ENCODE peak calls at places on chromosomes 2 and 18, in four cellular contexts. K is K562, C is mesendoderm, I is fibroblast of lung. F is an unnamed sample.

GRCh38 chr2:152421521-152422367 is 86.8 kb downstream of the FMNL2 start:
- DNase-seq in I (peak; percentile 99), K (no peak), C (peak; percentile 78), F (peak; percentile 85)

GRCh38 chr2:6310186-6310909 is 555.4 kb downstream of the CMPK2 start:
- DNase-seq in K (no peak), C (no peak), I (no peak), F (no peak)

GRCh38 chr18:38427736-38428135 is 862.1 kb upstream of the CELF4 start:
- DNase-seq in I (no peak), K (no peak), C (peak; percentile 13), F (no peak)

GRCh38 chr18:5519448-5520362 is 24.1 kb downstream of the EPB41L3 start:
- DNase-seq in C (no peak), I (peak; percentile 44), K (no peak), F (no peak)

GRCh38 chr2:156215656-156216055 is 116.9 kb downstream of the NR4A2 start:
- DNase-seq in I (peak; percentile 2), K (no peak), C (no peak), F (peak; percentile 1)

GRCh38 chr2:118492335-118492734 is 355.1 kb downstream of the EN1 start:
- DNase-seq in C (peak; percentile 28), K (no peak), I (peak; percentile 20), F (peak; percentile 67)

GRCh38 chr2:13413989-13414388 is 697.3 kb downstream of the TRIB2 start:
- DNase-seq in K (no peak), I (no peak), C (peak; percentile 52), F (no peak)

GRCh38 chr18:40813116-40813515 is 1141.9 kb upstream of the PIK3C3 start:
- DNase-seq in K (no peak), I (peak; percentile 45), C (no peak), F (peak; percentile 14)

GRCh38 chr2:234879671-234880455 is 72.0 kb upstream of the SH3BP4 start:
- DNase-seq in K (peak; percentile 8), I (peak; percentile 98), C (no peak), F (no peak)

GRCh38 chr2:65395621-65396347 is 36.6 kb downstream of the SPRED2 start:
- DNase-seq in K (no peak), I (no peak), C (no peak), F (no peak)
- H3K4me3 ChIP-seq in K (no peak overlapping the region), I (no peak overlapping the region), C (no peak overlapping the region), F (no peak overlapping the region)

DNA sequence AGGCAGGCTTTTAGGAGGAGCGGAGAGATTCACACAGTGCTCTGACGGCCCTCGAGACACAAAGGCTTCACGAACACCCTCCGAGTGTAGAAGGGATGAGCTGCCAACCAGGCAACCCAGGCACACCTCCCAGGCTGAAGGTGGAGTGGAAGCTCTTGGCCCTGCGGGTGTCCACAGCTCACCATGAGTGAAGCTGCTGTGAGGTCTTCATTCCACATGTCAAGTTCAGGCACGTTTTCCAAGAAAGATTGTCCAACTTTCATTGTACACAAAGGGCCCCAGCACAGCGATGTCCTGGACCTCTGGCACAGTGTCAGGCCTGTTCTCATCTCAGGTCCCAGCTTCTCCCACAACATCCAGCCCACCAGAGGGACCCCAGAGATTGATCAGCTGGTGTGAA is 13.4 kb downstream of the PARD6G start:
- DNase-seq in C (no peak), K (no peak), I (no peak), F (no peak)
- H3K9ac ChIP-seq in C (no peak overlapping the region), K (peak overlapping the region; percentile 26), I (no peak overlapping the region), F (no peak overlapping the region)

GRCh38 chr2:73984922-73985317 is 210 bp downstream of the TET3 start:
- DNase-seq in K (no peak), C (no peak), I (no peak), F (peak; percentile 35)
- H3K4me3 ChIP-seq in K (peak overlapping the region; percentile 39), C (no peak overlapping the region), I (no peak overlapping the region), F (peak overlapping the region; percentile 74)

DNA sequence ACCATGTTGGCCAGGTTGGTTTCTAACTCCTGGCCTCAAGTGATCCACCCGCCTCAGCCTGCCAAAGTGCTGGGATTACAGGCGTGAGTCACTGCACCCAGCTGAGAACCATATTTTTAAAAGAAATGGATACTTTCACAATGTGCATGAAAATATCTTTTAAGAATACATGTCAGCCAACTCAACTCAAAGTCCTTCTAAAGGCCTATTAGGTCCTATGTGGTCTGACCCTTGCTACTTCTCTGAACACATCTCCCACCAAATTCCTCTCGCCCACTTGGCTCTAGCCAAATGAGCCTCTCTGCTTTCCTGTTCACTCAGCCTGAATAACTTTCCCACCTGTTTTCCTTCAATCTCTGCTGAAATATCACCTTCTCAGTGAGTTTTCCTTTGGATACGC is 119.6 kb downstream of the MTX2 start:
- DNase-seq in C (no peak), I (peak; percentile 67), K (no peak), F (no peak)
- H3K9ac ChIP-seq in C (no peak overlapping the region), I (no peak overlapping the region), K (no peak overlapping the region), F (no peak overlapping the region)

DNA sequence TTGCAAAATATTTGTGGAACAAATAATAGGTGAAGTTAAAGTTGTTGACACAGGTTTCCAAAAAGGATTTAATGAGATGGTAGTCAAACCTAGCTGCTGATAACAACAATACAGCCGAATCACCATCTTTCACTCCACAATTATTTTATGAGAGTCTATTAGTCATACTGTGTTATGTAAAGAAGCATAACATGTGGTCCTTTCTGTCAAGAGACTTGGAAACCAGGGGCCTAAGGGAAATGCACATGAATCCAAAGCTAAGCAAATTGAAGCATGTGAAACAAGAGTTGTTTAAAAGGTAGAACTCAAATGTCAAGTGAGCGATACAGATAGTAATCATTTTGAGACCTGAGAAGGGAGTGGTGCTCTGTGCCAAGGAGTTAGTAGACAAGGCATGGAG is 16.0 kb downstream of the CD28 start:
- DNase-seq in I (peak; percentile 43), C (no peak), K (no peak), F (no peak)
- H3K4me3 ChIP-seq in I (no peak overlapping the region), C (no peak overlapping the region), K (no peak overlapping the region), F (no peak overlapping the region)

DNA sequence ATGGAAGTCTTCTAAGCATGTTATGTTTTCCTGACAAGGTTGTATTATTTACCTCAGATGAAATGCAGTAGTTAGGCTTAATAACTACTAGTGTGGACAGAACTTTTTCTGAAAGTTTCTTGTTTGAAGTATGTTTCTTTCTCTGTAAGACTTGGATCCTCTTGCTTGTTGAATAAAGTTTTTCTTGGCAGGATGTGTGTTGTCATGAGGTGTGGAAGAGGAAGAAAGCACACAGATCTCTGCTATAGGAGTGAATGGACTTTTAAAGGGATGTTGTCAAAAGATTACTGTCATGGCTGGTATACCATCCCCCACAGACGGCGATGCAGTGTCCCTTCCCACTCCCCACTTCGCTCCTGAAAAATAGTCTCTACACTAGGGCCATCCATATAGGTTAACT is 2.6 kb downstream of the CAB39 start:
- DNase-seq in I (peak; percentile 46), C (no peak), K (no peak), F (no peak)
- H3K9ac ChIP-seq in I (no peak overlapping the region), C (no peak overlapping the region), K (no peak overlapping the region), F (no peak overlapping the region)

GRCh38 chr2:102063360-102063947 is 71.7 kb downstream of the IL1R2 start:
- DNase-seq in C (peak; percentile 13), I (peak; percentile 85), K (no peak), F (peak; percentile 97)

GRCh38 chr2:102064679-102065674 is 73.2 kb downstream of the IL1R2 start:
- DNase-seq in K (no peak), C (no peak), I (peak; percentile 77), F (peak; percentile 52)

GRCh38 chr2:102062802-102063201 is 71.0 kb downstream of the IL1R2 start:
- DNase-seq in C (no peak), I (no peak), K (no peak), F (no peak)

GRCh38 chr2:102065675-102066252 is 74.0 kb downstream of the IL1R2 start:
- DNase-seq in I (peak; percentile 92), C (peak; percentile 12), K (peak; percentile 49), F (peak; percentile 98)

DNA sequence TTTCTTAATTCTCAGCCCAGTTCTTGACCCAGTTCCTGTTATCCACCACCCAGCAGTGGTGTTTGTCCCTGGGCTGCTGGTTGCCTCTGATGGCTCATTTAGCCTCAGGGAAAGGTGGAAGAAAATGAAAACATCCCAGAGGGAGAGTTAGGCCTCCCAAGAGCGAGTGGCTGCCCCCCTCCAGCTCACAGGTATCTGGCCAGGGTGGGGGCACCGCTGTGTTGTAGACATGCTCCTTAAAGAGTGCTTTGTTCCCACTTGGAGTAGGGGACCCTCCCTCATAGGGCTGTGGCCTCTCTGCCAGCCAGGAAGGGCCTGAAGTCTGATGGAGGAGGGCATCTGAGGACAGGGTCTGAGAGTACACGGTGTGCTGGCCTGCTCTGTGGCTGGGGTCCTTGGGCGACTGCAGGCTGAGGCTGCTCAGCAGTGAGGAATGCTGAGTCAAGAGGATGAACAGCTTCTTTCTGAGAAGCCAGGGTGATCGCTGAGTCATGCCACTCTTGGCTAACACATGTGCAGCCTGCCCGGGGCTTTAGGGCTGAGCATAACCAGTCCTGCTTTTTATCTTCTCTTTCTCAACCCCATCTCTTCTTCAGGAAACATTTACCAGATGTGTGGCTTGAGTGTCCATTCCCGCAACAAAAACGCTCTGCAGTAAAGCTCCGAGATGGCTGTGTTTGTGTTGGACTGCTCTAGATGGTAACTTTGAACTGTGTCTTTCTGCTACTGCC is 72.4 kb downstream of the IL1R2 start:
- DNase-seq in C (peak; percentile 84), I (peak; percentile 99), K (peak; percentile 87), F (peak; percentile 99)
- H3K4me3 ChIP-seq in C (no peak overlapping the region), I (peak overlapping the region; percentile 14), K (no peak overlapping the region), F (no peak overlapping the region)